ENCODE peak calls at places on chromosomes 6 and 20, in eight cellular contexts. One of them, this sample, is unnamed.

GRCh38 chr6:73455865-73456629 is 4.0 kb upstream of the CGAS start:
- DNase-seq in posterior cingulate gyrus: no peak
- DNase-seq in naive B cell: no peak
- DNase-seq in activated CD8-positive, alpha-beta memory T cell treated with anti-CD3 and anti-CD28 coated beads, Interleukin-2, amount 50 U/mL, for 48 hours: peak
- DNase-seq in CD4-positive, alpha-beta memory T cell: no peak
- DNase-seq in activated CD4-positive, alpha-beta T cell treated with anti-CD3 and anti-CD28 coated beads, Interleukin-2, amount 50 U/mL, for 1 hour: no peak
- DNase-seq in stimulated activated CD4-positive, alpha-beta T cell treated with anti-CD3 and anti-CD28 coated beads, TNF-alpha, amount 100 ng/mL, for 1 hour: no peak
- DNase-seq in RCC 7860: no peak
- DNase-seq in this sample: peak

GRCh38 chr6:160532315-160532714 is 131.8 kb downstream of the LPA start:
- DNase-seq in posterior cingulate gyrus: no peak
- DNase-seq in naive B cell: no peak
- DNase-seq in activated CD8-positive, alpha-beta memory T cell treated with anti-CD3 and anti-CD28 coated beads, Interleukin-2, amount 50 U/mL, for 48 hours: no peak
- DNase-seq in CD4-positive, alpha-beta memory T cell: no peak
- DNase-seq in activated CD4-positive, alpha-beta T cell treated with anti-CD3 and anti-CD28 coated beads, Interleukin-2, amount 50 U/mL, for 1 hour: no peak
- DNase-seq in stimulated activated CD4-positive, alpha-beta T cell treated with anti-CD3 and anti-CD28 coated beads, TNF-alpha, amount 100 ng/mL, for 1 hour: no peak
- DNase-seq in RCC 7860: no peak
- DNase-seq in this sample: no peak

GRCh38 chr20:1813101-1813529 is 82.1 kb upstream of the SIRPA start:
- DNase-seq in posterior cingulate gyrus: no peak
- DNase-seq in naive B cell: no peak
- DNase-seq in activated CD8-positive, alpha-beta memory T cell treated with anti-CD3 and anti-CD28 coated beads, Interleukin-2, amount 50 U/mL, for 48 hours: no peak
- DNase-seq in CD4-positive, alpha-beta memory T cell: no peak
- DNase-seq in activated CD4-positive, alpha-beta T cell treated with anti-CD3 and anti-CD28 coated beads, Interleukin-2, amount 50 U/mL, for 1 hour: no peak
- DNase-seq in stimulated activated CD4-positive, alpha-beta T cell treated with anti-CD3 and anti-CD28 coated beads, TNF-alpha, amount 100 ng/mL, for 1 hour: no peak
- DNase-seq in RCC 7860: peak
- DNase-seq in this sample: peak

GRCh38 chr6:118469468-118469867 is 78.6 kb upstream of the PLN start:
- DNase-seq in posterior cingulate gyrus: no peak
- DNase-seq in naive B cell: no peak
- DNase-seq in activated CD8-positive, alpha-beta memory T cell treated with anti-CD3 and anti-CD28 coated beads, Interleukin-2, amount 50 U/mL, for 48 hours: no peak
- DNase-seq in CD4-positive, alpha-beta memory T cell: no peak
- DNase-seq in activated CD4-positive, alpha-beta T cell treated with anti-CD3 and anti-CD28 coated beads, Interleukin-2, amount 50 U/mL, for 1 hour: no peak
- DNase-seq in stimulated activated CD4-positive, alpha-beta T cell treated with anti-CD3 and anti-CD28 coated beads, TNF-alpha, amount 100 ng/mL, for 1 hour: no peak
- DNase-seq in RCC 7860: no peak
- DNase-seq in this sample: no peak

GRCh38 chr20:54292186-54292585 is 84.3 kb downstream of the PFDN4 start:
- DNase-seq in posterior cingulate gyrus: no peak
- DNase-seq in naive B cell: no peak
- DNase-seq in activated CD8-positive, alpha-beta memory T cell treated with anti-CD3 and anti-CD28 coated beads, Interleukin-2, amount 50 U/mL, for 48 hours: no peak
- DNase-seq in CD4-positive, alpha-beta memory T cell: no peak
- DNase-seq in activated CD4-positive, alpha-beta T cell treated with anti-CD3 and anti-CD28 coated beads, Interleukin-2, amount 50 U/mL, for 1 hour: no peak
- DNase-seq in stimulated activated CD4-positive, alpha-beta T cell treated with anti-CD3 and anti-CD28 coated beads, TNF-alpha, amount 100 ng/mL, for 1 hour: no peak
- DNase-seq in RCC 7860: no peak
- DNase-seq in this sample: peak

GRCh38 chr6:164216839-164217238 is 802.3 kb downstream of the QKI start:
- DNase-seq in posterior cingulate gyrus: no peak
- DNase-seq in naive B cell: no peak
- DNase-seq in activated CD8-positive, alpha-beta memory T cell treated with anti-CD3 and anti-CD28 coated beads, Interleukin-2, amount 50 U/mL, for 48 hours: no peak
- DNase-seq in CD4-positive, alpha-beta memory T cell: no peak
- DNase-seq in activated CD4-positive, alpha-beta T cell treated with anti-CD3 and anti-CD28 coated beads, Interleukin-2, amount 50 U/mL, for 1 hour: no peak
- DNase-seq in stimulated activated CD4-positive, alpha-beta T cell treated with anti-CD3 and anti-CD28 coated beads, TNF-alpha, amount 100 ng/mL, for 1 hour: no peak
- DNase-seq in RCC 7860: no peak
- DNase-seq in this sample: no peak

GRCh38 chr6:52522655-52523054 is 54.2 kb downstream of the TRAM2 start:
- DNase-seq in posterior cingulate gyrus: no peak
- DNase-seq in naive B cell: no peak
- DNase-seq in activated CD8-positive, alpha-beta memory T cell treated with anti-CD3 and anti-CD28 coated beads, Interleukin-2, amount 50 U/mL, for 48 hours: no peak
- DNase-seq in CD4-positive, alpha-beta memory T cell: no peak
- DNase-seq in activated CD4-positive, alpha-beta T cell treated with anti-CD3 and anti-CD28 coated beads, Interleukin-2, amount 50 U/mL, for 1 hour: no peak
- DNase-seq in stimulated activated CD4-positive, alpha-beta T cell treated with anti-CD3 and anti-CD28 coated beads, TNF-alpha, amount 100 ng/mL, for 1 hour: no peak
- DNase-seq in RCC 7860: no peak
- DNase-seq in this sample: no peak

GRCh38 chr6:119493980-119494379 is 144.4 kb upstream of the MAN1A1 start:
- DNase-seq in posterior cingulate gyrus: no peak
- DNase-seq in naive B cell: no peak
- DNase-seq in activated CD8-positive, alpha-beta memory T cell treated with anti-CD3 and anti-CD28 coated beads, Interleukin-2, amount 50 U/mL, for 48 hours: no peak
- DNase-seq in CD4-positive, alpha-beta memory T cell: no peak
- DNase-seq in activated CD4-positive, alpha-beta T cell treated with anti-CD3 and anti-CD28 coated beads, Interleukin-2, amount 50 U/mL, for 1 hour: no peak
- DNase-seq in stimulated activated CD4-positive, alpha-beta T cell treated with anti-CD3 and anti-CD28 coated beads, TNF-alpha, amount 100 ng/mL, for 1 hour: no peak
- DNase-seq in RCC 7860: no peak
- DNase-seq in this sample: no peak

GRCh38 chr6:118589186-118589585 is 41.1 kb downstream of the PLN start:
- DNase-seq in posterior cingulate gyrus: no peak
- DNase-seq in naive B cell: no peak
- DNase-seq in activated CD8-positive, alpha-beta memory T cell treated with anti-CD3 and anti-CD28 coated beads, Interleukin-2, amount 50 U/mL, for 48 hours: no peak
- DNase-seq in CD4-positive, alpha-beta memory T cell: no peak
- DNase-seq in activated CD4-positive, alpha-beta T cell treated with anti-CD3 and anti-CD28 coated beads, Interleukin-2, amount 50 U/mL, for 1 hour: no peak
- DNase-seq in stimulated activated CD4-positive, alpha-beta T cell treated with anti-CD3 and anti-CD28 coated beads, TNF-alpha, amount 100 ng/mL, for 1 hour: no peak
- DNase-seq in RCC 7860: no peak
- DNase-seq in this sample: no peak

GRCh38 chr6:33313105-33313708 is 671 bp downstream of the TAPBP start:
- DNase-seq in posterior cingulate gyrus: peak
- DNase-seq in naive B cell: peak
- DNase-seq in activated CD8-positive, alpha-beta memory T cell treated with anti-CD3 and anti-CD28 coated beads, Interleukin-2, amount 50 U/mL, for 48 hours: peak
- DNase-seq in CD4-positive, alpha-beta memory T cell: no peak
- DNase-seq in activated CD4-positive, alpha-beta T cell treated with anti-CD3 and anti-CD28 coated beads, Interleukin-2, amount 50 U/mL, for 1 hour: peak
- DNase-seq in stimulated activated CD4-positive, alpha-beta T cell treated with anti-CD3 and anti-CD28 coated beads, TNF-alpha, amount 100 ng/mL, for 1 hour: no peak
- DNase-seq in RCC 7860: no peak
- DNase-seq in this sample: peak

This sample was measured in MV-4-11.